ENCODE peak calls at places on chromosome X, in ten cellular contexts. N is pancreas; R is HCT116; Y is CD8-positive, alpha-beta T cell; O is neuronal stem cell; S is tibial artery; X is breast epithelium; U is keratinocyte; F is HepG2; E is mucosa of descending colon. Q is an unnamed sample. For H3K36me3 and H3K9me3, the result is how much of the 10 kb centered on the place peaks cover.

GRCh38 chrX:136250191-136251041 is 784 bp downstream of the MAP7D3 start:
- DNase-seq in F (no peak), U (no peak), O (no peak), E (no peak), R (no peak), S (no peak), X (no peak), N (no peak), Y (peak), Q (peak)

GRCh38 chrX:57227691-57228090 is 58.8 kb upstream of the FAAH2 start:
- DNase-seq in X (no peak), N (no peak), R (no peak), F (no peak), U (no peak), Y (no peak), O (no peak), E (no peak), S (no peak), Q (no peak)

GRCh38 chrX:46152756-46153155 is 392.5 kb downstream of the ZNF674 start:
- DNase-seq in O (no peak), N (no peak), Y (no peak), R (no peak), X (no peak), S (no peak), E (no peak), F (no peak), U (no peak), Q (no peak)

GRCh38 chrX:63764946-63765345 is 20.1 kb downstream of the ARHGEF9 start:
- DNase-seq in R (no peak), Y (no peak), F (no peak), U (no peak), O (no peak), E (no peak), X (no peak), N (no peak), S (no peak), Q (peak)

GRCh38 chrX:50204364-50204899 is at the start of gene CCNB3:
- DNase-seq in O (peak), N (peak), X (peak), F (peak), R (peak), E (peak), U (no peak), Y (peak), S (peak), Q (peak)

GRCh38 chrX:104319346-104319745 is 64.6 kb upstream of the ESX1 start:
- DNase-seq in F (no peak), O (no peak), R (no peak), N (no peak), Y (no peak), U (no peak), X (no peak), E (no peak), S (no peak), Q (no peak)

GRCh38 chrX:134537179-134537945 is 77.4 kb downstream of the HPRT1 start:
- DNase-seq in F (peak), E (peak), X (no peak), N (no peak), U (no peak), Y (no peak), O (no peak), R (peak), S (no peak), Q (no peak)

GRCh38 chrX:123217077-123217476 is 33.0 kb downstream of the GRIA3 start:
- DNase-seq in N (no peak), S (peak), Y (no peak), R (no peak), O (no peak), E (no peak), F (no peak), U (no peak), X (no peak), Q (peak)

GRCh38 chrX:42846741-42847140 is 68.8 kb upstream of the PPP1R2C start:
- DNase-seq in Y (no peak), O (no peak), F (no peak), N (no peak), X (no peak), S (no peak), U (no peak), R (no peak), E (no peak), Q (no peak)

GRCh38 chrX:20144491-20144890 is 2.9 kb upstream of the EIF1AX start:
- DNase-seq in E (no peak), R (no peak), U (peak), Y (no peak), N (no peak), O (no peak), X (no peak), S (no peak), F (no peak), Q (peak)

GRCh38 chrX:805988-806387 is 175.4 kb downstream of the SHOX start:
- DNase-seq in R (no peak), S (no peak), N (no peak), O (no peak), X (no peak), F (no peak), Y (no peak), E (no peak), U (no peak), Q (no peak)

GRCh38 chrX:118536687-118537461 is 41.3 kb downstream of the DOCK11 start:
- DNase-seq in E (no peak), F (no peak), O (no peak), N (no peak), R (no peak), Y (peak), S (no peak), X (no peak), U (no peak), Q (no peak)

GRCh38 chrX:39157796-39158195 is 356.5 kb downstream of the MID1IP1 start:
- DNase-seq in Y (no peak), O (no peak), N (no peak), F (no peak), E (no peak), X (no peak), R (no peak), S (no peak), U (no peak), Q (no peak)

GRCh38 chrX:24260827-24261550 is 52.9 kb downstream of the SUPT20HL2 start:
- DNase-seq in R (no peak), N (no peak), F (no peak), E (no peak), X (peak), O (no peak), U (no peak), S (peak), Y (no peak), Q (no peak)

GRCh38 chrX:23871905-23872546 is 35.7 kb downstream of the APOO start:
- DNase-seq in F (peak), U (no peak), S (no peak), X (no peak), Y (no peak), O (no peak), R (no peak), N (no peak), E (no peak), Q (no peak)

GRCh38 chrX:141669689-141670088 is 28.9 kb downstream of the SPANXD start:
- DNase-seq in R (no peak), O (no peak), N (no peak), X (no peak), F (no peak), S (no peak), E (no peak), U (no peak), Y (no peak), Q (peak)

GRCh38 chrX:1554469-1555210 is 17.7 kb upstream of the P2RY8 start:
- DNase-seq in O (no peak), U (no peak), N (no peak), S (no peak), Y (peak), X (no peak), E (peak), R (no peak), F (no peak), Q (no peak)

GRCh38 chrX:68252664-68253063 is 180.6 kb downstream of the OPHN1 start:
- DNase-seq in U (no peak), S (no peak), Y (no peak), N (no peak), F (no peak), O (no peak), X (no peak), R (no peak), E (no peak), Q (no peak)

GRCh38 chrX:110847334-110847733 is 51.7 kb upstream of the CHRDL1 start:
- DNase-seq in U (peak), N (no peak), E (no peak), Y (no peak), R (peak), O (peak), S (no peak), X (no peak), F (peak), Q (no peak)

GRCh38 chrX:149638860-149639259 is 7.3 kb upstream of the TMEM185A start:
- DNase-seq in X (no peak), O (no peak), U (no peak), R (no peak), E (no peak), Y (no peak), F (no peak), S (no peak), N (no peak), Q (no peak)

GRCh38 chrX:21975827-21976226 is 35.3 kb downstream of the SMS start:
- DNase-seq in Y (no peak), R (no peak), X (no peak), F (no peak), S (no peak), U (no peak), N (no peak), E (no peak), O (no peak), Q (no peak)

GRCh38 chrX:68876731-68877130 is 47.9 kb downstream of the EFNB1 start:
- DNase-seq in E (no peak), R (no peak), F (no peak), X (no peak), Y (no peak), N (no peak), U (no peak), O (no peak), S (no peak), Q (no peak)

GRCh38 chrX:106039920-106040319 is 1.4 kb upstream of the SERPINA7 start:
- DNase-seq in R (peak), Y (no peak), N (no peak), O (no peak), X (no peak), F (peak), S (no peak), U (no peak), E (no peak), Q (no peak)

GRCh38 chrX:86149089-86149488 is 838 bp downstream of the DACH2 start:
- DNase-seq in Y (no peak), S (no peak), R (no peak), U (no peak), N (no peak), F (no peak), O (no peak), X (no peak), E (no peak), Q (no peak)

GRCh38 chrX:40468033-40468979 is 112.5 kb upstream of the ATP6AP2 start:
- DNase-seq in U (no peak), E (no peak), X (peak), N (no peak), R (peak), Y (peak), O (no peak), S (peak), F (peak), Q (peak)

GRCh38 chrX:132489256-132490085 is 633 bp upstream of the MBNL3 start:
- DNase-seq in O (peak), Y (peak), S (peak), F (no peak), N (peak), R (no peak), X (peak), E (peak), U (no peak), Q (peak)

GRCh38 chrX:72479324-72480274 is 93.0 kb downstream of the HDAC8 start:
- DNase-seq in E (no peak), S (no peak), R (no peak), Y (no peak), O (no peak), X (no peak), U (no peak), N (no peak), F (peak), Q (no peak)

GRCh38 chrX:11464836-11465458 is 171.7 kb downstream of the AMELX start:
- DNase-seq in X (no peak), R (no peak), E (no peak), O (no peak), F (no peak), N (no peak), U (no peak), Y (no peak), S (no peak), Q (no peak)

GRCh38 chrX:39477438-39478120 is 620.2 kb downstream of the BCOR start:
- DNase-seq in X (peak), E (peak), U (peak), S (no peak), F (no peak), O (no peak), Y (peak), R (no peak), N (no peak), Q (no peak)

GRCh38 chrX:4277122-4277521 is 563.7 kb upstream of the PRKX start:
- DNase-seq in R (no peak), E (no peak), F (no peak), O (no peak), X (no peak), Y (no peak), S (no peak), N (no peak), U (no peak), Q (no peak)

GRCh38 chrX:140099221-140099620 is 133.9 kb upstream of the CXorf66 start:
- DNase-seq in Y (no peak), R (no peak), O (no peak), E (no peak), N (no peak), F (no peak), U (no peak), S (no peak), X (no peak), Q (no peak)
- H3K4me3 ChIP-seq in Y (no peak), R (no peak), O (no peak), E (no peak), N (no peak), F (no peak), U (no peak), S (no peak), X (no peak), Q (no peak)

GRCh38 chrX:44962944-44963343 is 90.0 kb downstream of the KDM6A start:
- DNase-seq in X (no peak), U (no peak), S (no peak), Y (no peak), O (no peak), N (no peak), E (no peak), F (no peak), R (no peak), Q (no peak)
- H3K36me3 ChIP-seq in X (under half), U (under half), S (under half), Y (under half), O (under half), N (under half), E (under half), F (under half), R (under half), Q (under half)

DNA sequence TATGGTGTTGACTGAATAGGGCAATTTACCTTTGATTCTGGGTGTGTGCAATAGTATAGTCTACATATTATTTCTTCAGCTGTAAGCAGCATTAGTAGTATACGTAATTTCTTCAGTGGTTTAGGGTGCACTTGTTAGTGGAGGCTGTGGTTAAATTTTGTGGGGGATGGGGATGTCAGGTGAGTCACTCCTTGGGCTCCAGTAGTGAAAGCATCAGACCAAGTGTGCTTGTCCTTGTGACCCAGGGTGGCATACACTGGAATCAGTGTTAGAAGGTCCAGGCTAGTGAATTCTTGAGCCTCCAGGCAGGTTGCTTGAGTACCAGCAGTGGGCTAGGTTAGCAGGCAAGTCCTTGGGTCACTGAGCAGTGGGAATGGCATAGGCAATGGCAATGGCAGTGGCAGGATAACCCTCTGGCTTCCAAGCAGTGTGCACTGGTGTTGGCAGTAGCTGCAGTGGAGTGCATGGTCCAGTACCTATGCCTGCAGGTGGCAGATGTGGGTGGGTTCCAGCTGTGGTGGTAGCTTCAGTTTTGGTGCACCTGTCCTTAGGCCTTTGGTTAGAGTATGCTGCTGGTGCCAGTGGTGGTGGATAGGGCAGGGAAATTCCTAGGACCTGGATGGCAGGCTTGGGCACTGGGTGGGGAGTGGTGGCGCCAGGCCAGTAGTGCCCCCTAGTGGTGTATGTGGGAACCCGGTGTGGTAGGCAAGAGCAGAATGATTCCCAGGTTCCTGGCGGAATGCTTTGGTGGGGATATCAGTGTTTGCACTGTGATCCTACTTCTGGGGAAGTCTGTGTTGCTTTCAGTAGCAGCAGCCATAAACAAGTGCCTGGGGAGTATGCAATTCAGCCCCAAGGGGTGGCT is 531.0 kb downstream of the SMARCA1 start:
- DNase-seq in R (no peak), O (no peak), S (no peak), X (no peak), F (no peak), U (no peak), Y (no peak), E (peak), N (no peak), Q (no peak)
- H3K9me3 ChIP-seq in R (under half), O (under half), S (under half), X (under half), F (under half), U (under half), Y (under half), E (under half), N (under half), Q (under half)

GRCh38 chrX:153595859-153596857 is 2.8 kb downstream of the CCNQ start:
- DNase-seq in X (no peak), F (no peak), R (no peak), E (no peak), S (no peak), U (no peak), O (no peak), N (peak), Y (no peak), Q (no peak)

GRCh38 chrX:153599192-153600031 is 473 bp upstream of the CCNQ start:
- DNase-seq in S (peak), O (peak), F (peak), Y (peak), X (peak), U (peak), R (peak), E (peak), N (peak), Q (peak)

GRCh38 chrX:153595387-153595786 is 3.6 kb downstream of the CCNQ start:
- DNase-seq in S (no peak), Y (no peak), R (no peak), F (no peak), O (no peak), E (no peak), X (no peak), U (no peak), N (no peak), Q (no peak)

GRCh38 chrX:153598541-153599191 is at the start of gene CCNQ:
- DNase-seq in X (no peak), S (no peak), N (peak), U (no peak), O (no peak), Y (peak), R (no peak), F (no peak), E (peak), Q (peak)

DNA sequence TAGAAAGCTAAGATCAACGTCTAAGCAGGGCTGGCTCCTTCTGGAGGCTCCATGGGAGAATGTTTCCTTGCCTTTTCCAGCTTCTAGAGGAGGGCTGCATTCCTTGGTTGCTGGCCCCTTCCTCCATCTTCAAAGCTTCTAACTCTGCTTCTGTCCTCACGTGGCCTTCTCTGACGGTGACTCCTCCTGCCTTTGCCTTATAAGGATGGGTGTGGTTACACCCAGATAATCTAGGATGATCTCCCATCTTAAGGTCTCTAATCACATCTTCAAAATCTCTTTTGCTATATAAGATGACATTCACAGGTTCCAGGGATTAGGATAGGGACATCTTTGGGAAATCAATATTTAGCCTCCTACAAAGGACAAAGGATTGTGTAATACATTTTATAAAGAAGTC is 1.6 kb downstream of the CCNQ start:
- DNase-seq in U (no peak), E (no peak), S (no peak), X (no peak), F (no peak), O (no peak), N (no peak), Y (no peak), R (no peak), Q (no peak)
- H3K4me3 ChIP-seq in U (no peak), E (no peak), S (no peak), X (no peak), F (no peak), O (no peak), N (no peak), Y (no peak), R (peak), Q (no peak)

GRCh38 chrX:2723316-2723879 is 28.4 kb upstream of the XG start:
- DNase-seq in F (no peak), X (no peak), Y (no peak), S (peak), U (no peak), N (no peak), O (no peak), R (no peak), E (no peak), Q (no peak)
- H3K36me3 ChIP-seq in F (half or more), X (under half), Y (under half), S (half or more), U (under half), N (under half), O (half or more), R (under half), E (under half), Q (half or more)

GRCh38 chrX:47623540-47624027 is 3.9 kb upstream of the SYN1 start:
- DNase-seq in O (peak), X (no peak), S (no peak), N (peak), R (no peak), E (peak), Y (peak), U (no peak), F (peak), Q (peak)
- H3K9me3 ChIP-seq in O (under half), X (under half), S (under half), N (under half), R (under half), E (under half), Y (under half), U (under half), F (under half), Q (under half)

DNA sequence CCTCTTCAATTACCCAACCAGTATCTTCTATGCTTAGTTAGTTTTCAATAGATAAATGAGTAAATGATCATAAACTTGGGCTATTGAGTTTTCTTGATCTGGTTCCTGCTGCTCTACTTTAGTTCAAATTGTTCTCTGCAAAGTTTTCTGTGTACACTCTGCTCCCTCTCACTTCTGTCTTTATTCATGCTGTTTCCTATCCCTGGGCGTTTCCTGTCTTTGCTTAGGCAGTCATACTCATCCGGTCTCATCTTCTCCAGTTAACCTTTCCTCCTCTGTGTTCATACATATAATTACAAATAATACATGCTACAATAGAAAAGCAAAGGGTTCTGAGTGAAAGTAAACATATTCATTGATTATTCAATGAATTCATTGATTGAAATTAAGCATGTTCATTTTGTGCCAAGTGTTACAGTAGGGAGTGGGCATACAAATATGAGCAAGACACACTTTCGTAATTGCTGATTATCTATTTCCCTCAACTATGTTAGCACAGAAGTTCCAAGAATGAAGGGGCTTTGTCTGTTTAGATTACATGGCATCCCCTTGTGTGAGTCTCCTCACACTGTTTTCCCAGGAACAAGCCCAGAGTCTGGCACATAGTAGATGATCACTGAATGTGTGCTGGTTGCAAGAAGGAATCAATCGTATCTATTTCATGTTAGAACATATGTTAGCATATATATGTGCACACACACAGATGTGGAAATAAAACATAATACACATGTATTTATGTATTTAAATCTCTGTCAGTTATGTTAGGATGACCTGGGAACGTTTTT is 1.1 kb downstream of the RAB39B start:
- DNase-seq in X (no peak), O (no peak), U (no peak), Y (no peak), N (no peak), R (no peak), S (no peak), F (no peak), E (no peak), Q (no peak)
- H3K4me3 ChIP-seq in X (no peak), O (no peak), U (no peak), Y (peak), N (no peak), R (no peak), S (no peak), F (no peak), E (no peak), Q (peak)

Q was measured in MG63.